ENCODE peak calls at places on chromosomes 13 and 19, in seven cellular contexts. One of them, this sample, is unnamed.

GRCh38 chr19:11377237-11377636 is 2.8 kb downstream of the SWSAP1 start:
- DNase-seq in OCI-LY7: peak
- DNase-seq in psoas muscle: no peak
- DNase-seq in breast epithelium: no peak
- DNase-seq in HFF-Myc: peak
- DNase-seq in stomach: no peak
- DNase-seq in SK-N-SH: no peak
- DNase-seq in this sample: peak

GRCh38 chr13:33968520-33969507 is 150.9 kb downstream of the RFC3 start:
- DNase-seq in HFF-Myc: no peak
- DNase-seq in breast epithelium: no peak
- DNase-seq in psoas muscle: no peak
- DNase-seq in OCI-LY7: no peak
- DNase-seq in stomach: no peak
- DNase-seq in SK-N-SH: no peak
- DNase-seq in this sample: no peak

GRCh38 chr13:45433381-45433790 is 15.2 kb upstream of the SLC25A30 start:
- DNase-seq in SK-N-SH: no peak
- DNase-seq in psoas muscle: no peak
- DNase-seq in breast epithelium: no peak
- DNase-seq in OCI-LY7: no peak
- DNase-seq in HFF-Myc: no peak
- DNase-seq in stomach: no peak
- DNase-seq in this sample: no peak

GRCh38 chr13:99768986-99769385 is 202.6 kb downstream of the ZIC5 start:
- DNase-seq in OCI-LY7: no peak
- DNase-seq in SK-N-SH: no peak
- DNase-seq in stomach: no peak
- DNase-seq in psoas muscle: no peak
- DNase-seq in breast epithelium: no peak
- DNase-seq in HFF-Myc: no peak
- DNase-seq in this sample: no peak

GRCh38 chr13:93307651-93308050 is 81.0 kb downstream of the GPC6 start:
- DNase-seq in stomach: no peak
- DNase-seq in OCI-LY7: no peak
- DNase-seq in SK-N-SH: no peak
- DNase-seq in HFF-Myc: no peak
- DNase-seq in breast epithelium: no peak
- DNase-seq in psoas muscle: no peak
- DNase-seq in this sample: no peak

GRCh38 chr13:97109256-97109655 is 112.9 kb upstream of the MBNL2 start:
- DNase-seq in OCI-LY7: no peak
- DNase-seq in stomach: no peak
- DNase-seq in HFF-Myc: no peak
- DNase-seq in SK-N-SH: no peak
- DNase-seq in breast epithelium: no peak
- DNase-seq in psoas muscle: no peak
- DNase-seq in this sample: no peak

GRCh38 chr13:85601526-85601925 is 197.7 kb downstream of the SLITRK6 start:
- DNase-seq in HFF-Myc: no peak
- DNase-seq in OCI-LY7: no peak
- DNase-seq in psoas muscle: no peak
- DNase-seq in breast epithelium: no peak
- DNase-seq in SK-N-SH: no peak
- DNase-seq in stomach: no peak
- DNase-seq in this sample: no peak

GRCh38 chr13:107252428-107252827 is 684.5 kb upstream of the ARGLU1 start:
- DNase-seq in HFF-Myc: no peak
- DNase-seq in stomach: no peak
- DNase-seq in OCI-LY7: no peak
- DNase-seq in psoas muscle: no peak
- DNase-seq in SK-N-SH: no peak
- DNase-seq in breast epithelium: no peak
- DNase-seq in this sample: no peak

GRCh38 chr13:111092685-111093084 is 22.4 kb upstream of the ARHGEF7 start:
- DNase-seq in breast epithelium: no peak
- DNase-seq in HFF-Myc: no peak
- DNase-seq in SK-N-SH: no peak
- DNase-seq in OCI-LY7: no peak
- DNase-seq in psoas muscle: no peak
- DNase-seq in stomach: no peak
- DNase-seq in this sample: no peak

GRCh38 chr19:44032001-44032610 is 6.9 kb downstream of the ZNF222 start:
- DNase-seq in breast epithelium: no peak
- DNase-seq in HFF-Myc: no peak
- DNase-seq in psoas muscle: no peak
- DNase-seq in OCI-LY7: no peak
- DNase-seq in stomach: no peak
- DNase-seq in SK-N-SH: no peak
- DNase-seq in this sample: no peak

GRCh38 chr13:92967923-92968322 is 258.7 kb upstream of the GPC6 start:
- DNase-seq in OCI-LY7: no peak
- DNase-seq in stomach: no peak
- DNase-seq in SK-N-SH: no peak
- DNase-seq in psoas muscle: no peak
- DNase-seq in HFF-Myc: no peak
- DNase-seq in breast epithelium: no peak
- DNase-seq in this sample: no peak

GRCh38 chr13:69946443-69946955 is 161.1 kb upstream of the ATXN8OS start:
- DNase-seq in psoas muscle: no peak
- DNase-seq in breast epithelium: no peak
- DNase-seq in SK-N-SH: no peak
- DNase-seq in stomach: no peak
- DNase-seq in HFF-Myc: no peak
- DNase-seq in OCI-LY7: no peak
- DNase-seq in this sample: no peak

GRCh38 chr19:42247631-42248199 is 5.3 kb upstream of the GSK3A start:
- DNase-seq in psoas muscle: no peak
- DNase-seq in stomach: no peak
- DNase-seq in breast epithelium: no peak
- DNase-seq in SK-N-SH: no peak
- DNase-seq in HFF-Myc: no peak
- DNase-seq in OCI-LY7: no peak
- DNase-seq in this sample: no peak

DNA sequence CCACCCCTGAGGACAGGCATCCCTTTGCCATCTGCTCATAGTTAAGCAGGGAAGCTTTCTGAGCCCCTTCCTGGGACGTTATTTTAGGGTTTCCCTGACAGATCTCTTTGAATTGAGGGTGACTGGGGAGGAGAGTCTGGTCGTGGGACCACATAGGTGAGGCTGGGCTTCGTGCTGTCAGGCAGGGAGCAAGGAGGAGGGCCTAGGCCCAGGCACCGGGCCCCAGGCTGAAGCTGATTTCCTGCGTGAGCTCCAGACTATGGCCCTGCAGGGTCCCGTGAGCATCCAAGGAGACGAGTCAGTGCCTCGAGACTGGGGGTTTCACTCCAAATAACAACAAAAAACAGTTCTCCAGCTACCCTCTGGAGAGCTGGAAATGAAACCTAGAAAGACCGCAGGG is 60.4 kb downstream of the MYO9B start:
- DNase-seq in OCI-LY7: no peak
- DNase-seq in stomach: no peak
- DNase-seq in psoas muscle: no peak
- DNase-seq in HFF-Myc: no peak
- DNase-seq in SK-N-SH: no peak
- DNase-seq in breast epithelium: no peak
- DNase-seq in this sample: no peak
- H3K4me3 ChIP-seq in OCI-LY7: peak
- H3K4me3 ChIP-seq in stomach: no peak
- H3K4me3 ChIP-seq in psoas muscle: peak
- H3K4me3 ChIP-seq in HFF-Myc: peak
- H3K4me3 ChIP-seq in SK-N-SH: no peak
- H3K4me3 ChIP-seq in breast epithelium: peak
- H3K4me3 ChIP-seq in this sample: peak

GRCh38 chr19:14015454-14016035 is 9.4 kb upstream of the RFX1 start:
- DNase-seq in HFF-Myc: no peak
- DNase-seq in OCI-LY7: peak
- DNase-seq in SK-N-SH: no peak
- DNase-seq in psoas muscle: no peak
- DNase-seq in breast epithelium: no peak
- DNase-seq in stomach: no peak
- DNase-seq in this sample: peak
- H3K4me3 ChIP-seq in HFF-Myc: no peak
- H3K4me3 ChIP-seq in OCI-LY7: peak
- H3K4me3 ChIP-seq in SK-N-SH: no peak
- H3K4me3 ChIP-seq in psoas muscle: no peak
- H3K4me3 ChIP-seq in breast epithelium: no peak
- H3K4me3 ChIP-seq in stomach: no peak
- H3K4me3 ChIP-seq in this sample: no peak

GRCh38 chr19:46639356-46640061 is 3.5 kb upstream of the GNG8 start:
- DNase-seq in HFF-Myc: peak
- DNase-seq in OCI-LY7: no peak
- DNase-seq in breast epithelium: no peak
- DNase-seq in SK-N-SH: peak
- DNase-seq in psoas muscle: peak
- DNase-seq in stomach: no peak
- DNase-seq in this sample: no peak
- H3K4me3 ChIP-seq in HFF-Myc: peak
- H3K4me3 ChIP-seq in OCI-LY7: peak
- H3K4me3 ChIP-seq in breast epithelium: peak
- H3K4me3 ChIP-seq in SK-N-SH: peak
- H3K4me3 ChIP-seq in psoas muscle: peak
- H3K4me3 ChIP-seq in stomach: peak
- H3K4me3 ChIP-seq in this sample: peak

DNA sequence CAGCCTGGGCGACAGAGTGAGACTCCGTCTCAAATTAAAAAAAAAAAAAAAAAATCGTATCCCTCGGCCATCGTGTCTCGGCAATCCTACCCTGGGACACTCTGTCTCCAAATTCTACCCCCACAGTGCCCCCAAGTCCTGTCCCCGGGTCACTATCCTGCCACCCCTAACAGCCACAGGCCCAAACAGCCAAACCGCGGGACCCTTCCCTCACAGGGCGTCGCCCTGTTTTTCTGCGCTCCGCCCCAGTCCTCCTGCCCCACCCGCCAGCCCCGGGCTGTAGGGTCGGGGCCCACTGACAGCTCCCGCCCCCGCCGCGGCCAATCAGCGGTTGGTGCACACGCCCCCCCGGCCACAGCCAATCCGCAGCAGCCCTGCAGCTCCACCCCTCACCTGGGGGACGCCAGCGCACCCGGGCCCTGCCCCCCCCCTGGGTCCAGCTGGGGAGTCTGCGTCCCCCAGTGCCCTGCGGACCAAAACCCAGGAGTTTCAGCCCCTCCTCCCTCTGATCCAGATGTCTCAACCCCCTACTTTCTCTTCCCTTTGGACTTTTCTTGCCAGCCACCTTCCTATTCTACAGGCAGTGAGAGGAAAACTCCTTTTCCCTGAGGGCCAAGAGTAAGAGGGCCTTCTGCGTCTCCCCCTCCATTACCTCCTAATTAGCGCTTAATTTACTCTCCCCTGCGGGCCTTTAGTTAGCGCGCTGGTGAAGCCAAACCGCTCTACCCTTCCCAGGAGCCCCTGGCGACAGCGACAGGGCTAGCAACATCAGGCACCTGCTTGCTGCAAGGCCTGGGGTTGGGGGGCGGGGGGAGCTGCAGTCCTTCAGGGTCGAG is 1.5 kb upstream of the BCAT2 start:
- DNase-seq in stomach: peak
- DNase-seq in psoas muscle: peak
- DNase-seq in OCI-LY7: peak
- DNase-seq in SK-N-SH: peak
- DNase-seq in breast epithelium: peak
- DNase-seq in HFF-Myc: no peak
- DNase-seq in this sample: no peak
- H3K4me3 ChIP-seq in stomach: peak
- H3K4me3 ChIP-seq in psoas muscle: peak
- H3K4me3 ChIP-seq in OCI-LY7: peak
- H3K4me3 ChIP-seq in SK-N-SH: peak
- H3K4me3 ChIP-seq in breast epithelium: peak
- H3K4me3 ChIP-seq in HFF-Myc: peak
- H3K4me3 ChIP-seq in this sample: peak

GRCh38 chr13:43127103-43127817 is 103.9 kb downstream of the DNAJC15 start:
- DNase-seq in HFF-Myc: no peak
- DNase-seq in SK-N-SH: no peak
- DNase-seq in stomach: no peak
- DNase-seq in breast epithelium: no peak
- DNase-seq in psoas muscle: no peak
- DNase-seq in OCI-LY7: peak
- DNase-seq in this sample: no peak

GRCh38 chr13:43124495-43124894 is 101.1 kb downstream of the DNAJC15 start:
- DNase-seq in OCI-LY7: no peak
- DNase-seq in HFF-Myc: no peak
- DNase-seq in SK-N-SH: no peak
- DNase-seq in breast epithelium: no peak
- DNase-seq in stomach: no peak
- DNase-seq in psoas muscle: no peak
- DNase-seq in this sample: no peak

GRCh38 chr13:43127827-43128226 is 104.4 kb downstream of the DNAJC15 start:
- DNase-seq in SK-N-SH: no peak
- DNase-seq in OCI-LY7: peak
- DNase-seq in stomach: no peak
- DNase-seq in psoas muscle: no peak
- DNase-seq in breast epithelium: no peak
- DNase-seq in HFF-Myc: no peak
- DNase-seq in this sample: no peak

GRCh38 chr13:43128504-43128929 is 105.1 kb downstream of the DNAJC15 start:
- DNase-seq in SK-N-SH: peak
- DNase-seq in HFF-Myc: no peak
- DNase-seq in OCI-LY7: peak
- DNase-seq in psoas muscle: peak
- DNase-seq in breast epithelium: no peak
- DNase-seq in stomach: no peak
- DNase-seq in this sample: no peak

DNA sequence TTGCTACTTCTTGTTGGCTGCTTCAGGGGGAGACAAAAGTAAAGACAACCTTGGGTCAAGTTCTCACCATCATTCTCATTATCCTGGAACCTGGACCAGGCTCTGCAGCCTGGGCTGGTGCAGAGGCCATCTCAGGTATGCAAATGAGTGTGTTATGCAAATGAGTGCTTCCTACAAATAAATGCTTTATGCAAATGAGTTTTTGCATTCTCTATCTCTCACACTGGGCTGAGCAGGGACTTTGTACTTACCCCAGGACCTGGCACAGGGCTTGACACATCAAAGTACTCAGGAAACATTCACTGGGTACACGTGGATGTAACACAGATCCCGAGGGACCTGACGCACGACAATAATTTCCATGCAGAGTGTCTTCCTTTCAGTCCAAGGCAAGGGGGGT is 103.0 kb downstream of the DNAJC15 start:
- DNase-seq in OCI-LY7: no peak
- DNase-seq in stomach: no peak
- DNase-seq in HFF-Myc: no peak
- DNase-seq in breast epithelium: no peak
- DNase-seq in SK-N-SH: no peak
- DNase-seq in psoas muscle: no peak
- DNase-seq in this sample: no peak
- H3K4me3 ChIP-seq in OCI-LY7: no peak
- H3K4me3 ChIP-seq in stomach: no peak
- H3K4me3 ChIP-seq in HFF-Myc: no peak
- H3K4me3 ChIP-seq in breast epithelium: no peak
- H3K4me3 ChIP-seq in SK-N-SH: no peak
- H3K4me3 ChIP-seq in psoas muscle: no peak
- H3K4me3 ChIP-seq in this sample: no peak

This sample was measured in epithelial cell of proximal tubule.